ENCODE peak calls at places on chromosome 11, in eight cellular contexts. L, U, N, C, E, A, X and G are unnamed samples.

GRCh38 chr11:105111145-105111944 is 28.2 kb downstream of the CARD18 start:
- DNase-seq in L (no peak), U (no peak), N (no peak), C (no peak), E (no peak), A (no peak), X (no peak), G (no peak)

GRCh38 chr11:130452941-130453340 is 4.5 kb downstream of the ADAMTS15 start:
- DNase-seq in L (no peak), U (no peak), N (no peak), C (no peak), E (no peak), A (no peak), X (no peak), G (no peak)

GRCh38 chr11:76659672-76660532 is 10.6 kb downstream of the LRRC32 start:
- DNase-seq in L (no peak), U (no peak), N (no peak), C (no peak), E (no peak), A (no peak), X (no peak), G (no peak)

GRCh38 chr11:118088531-118088930 is 1.8 kb upstream of the SMIM35 start:
- DNase-seq in L (peak; percentile 26), U (peak; percentile 56), N (no peak), C (no peak), E (no peak), A (peak; percentile 45), X (no peak), G (no peak)

GRCh38 chr11:115912484-115912945 is 408.3 kb upstream of the CADM1 start:
- DNase-seq in L (peak; percentile 7), U (no peak), N (no peak), C (peak; percentile 82), E (peak; percentile 46), A (peak; percentile 37), X (no peak), G (peak; percentile 58)

GRCh38 chr11:61362542-61362875 is 335 bp downstream of the TMEM138 start:
- DNase-seq in L (peak; percentile 47), U (no peak), N (peak; percentile 48), C (peak; percentile 47), E (no peak), A (peak; percentile 39), X (no peak), G (no peak)

GRCh38 chr11:112837162-112837826 is 123.9 kb upstream of the NCAM1 start:
- DNase-seq in L (no peak), U (peak; percentile 59), N (peak; percentile 7), C (no peak), E (no peak), A (peak; percentile 10), X (no peak), G (no peak)

GRCh38 chr11:86620796-86621575 is 51.4 kb downstream of the ME3 start:
- DNase-seq in L (peak; percentile 90), U (no peak), N (no peak), C (no peak), E (no peak), A (peak; percentile 15), X (peak; percentile 70), G (no peak)

GRCh38 chr11:125890447-125891100 is 3.1 kb downstream of the HYLS1 start:
- DNase-seq in L (no peak), U (no peak), N (no peak), C (no peak), E (no peak), A (no peak), X (no peak), G (no peak)

GRCh38 chr11:102812188-102812587 is 14.2 kb upstream of the MMP1 start:
- DNase-seq in L (no peak), U (no peak), N (no peak), C (no peak), E (no peak), A (no peak), X (no peak), G (no peak)

GRCh38 chr11:102807921-102808320 is 10.0 kb upstream of the MMP1 start:
- DNase-seq in L (peak; percentile 32), U (peak; percentile 43), N (peak; percentile 75), C (peak; percentile 5), E (peak; percentile 77), A (no peak), X (no peak), G (no peak)

GRCh38 chr11:102813484-102813883 is 15.5 kb upstream of the MMP1 start:
- DNase-seq in L (no peak), U (no peak), N (no peak), C (no peak), E (no peak), A (no peak), X (no peak), G (no peak)

GRCh38 chr11:102806296-102806695 is 8.3 kb upstream of the MMP1 start:
- DNase-seq in L (peak; percentile 9), U (no peak), N (no peak), C (no peak), E (no peak), A (no peak), X (no peak), G (no peak)

GRCh38 chr11:102810943-102811528 is 13.1 kb upstream of the MMP1 start:
- DNase-seq in L (peak; percentile 27), U (no peak), N (peak; percentile 12), C (no peak), E (peak; percentile 31), A (no peak), X (no peak), G (no peak)
- TF ChIP-seq CTCF in L (peak; percentile 73), U (peak; percentile 48), N (peak; percentile 43), C (peak; percentile 64), E (peak; percentile 54), A (peak; percentile 13), X (peak; percentile 68), G (peak; percentile 42)

GRCh38 chr11:121467965-121468364 is 15.2 kb upstream of the SORL1-AS1 start:
- DNase-seq in L (no peak), U (no peak), N (no peak), C (no peak), E (no peak), A (no peak), X (no peak), G (peak; percentile 75)

GRCh38 chr11:121466063-121466794 is 13.5 kb upstream of the SORL1-AS1 start:
- DNase-seq in L (peak; percentile 93), U (peak; percentile 92), N (peak; percentile 89), C (peak; percentile 45), E (peak; percentile 56), A (peak; percentile 91), X (peak; percentile 84), G (peak; percentile 52)

GRCh38 chr11:121464352-121464946 is 11.7 kb upstream of the SORL1-AS1 start:
- DNase-seq in L (peak; percentile 88), U (no peak), N (peak; percentile 49), C (peak; percentile 66), E (no peak), A (peak; percentile 63), X (peak; percentile 83), G (peak; percentile 85)

GRCh38 chr11:121463689-121464335 is 11.0 kb upstream of the SORL1-AS1 start:
- DNase-seq in L (no peak), U (no peak), N (no peak), C (no peak), E (no peak), A (no peak), X (no peak), G (no peak)

GRCh38 chr11:121465709-121466062 is 12.9 kb upstream of the SORL1-AS1 start:
- DNase-seq in L (no peak), U (no peak), N (no peak), C (no peak), E (no peak), A (no peak), X (no peak), G (no peak)
- H3K4me3 ChIP-seq in L (no peak overlapping the region), U (no peak overlapping the region), N (no peak overlapping the region), C (peak overlapping the region; percentile 53), E (no peak overlapping the region), A (no peak overlapping the region), X (no peak overlapping the region), G (peak overlapping the region; percentile 19)

DNA sequence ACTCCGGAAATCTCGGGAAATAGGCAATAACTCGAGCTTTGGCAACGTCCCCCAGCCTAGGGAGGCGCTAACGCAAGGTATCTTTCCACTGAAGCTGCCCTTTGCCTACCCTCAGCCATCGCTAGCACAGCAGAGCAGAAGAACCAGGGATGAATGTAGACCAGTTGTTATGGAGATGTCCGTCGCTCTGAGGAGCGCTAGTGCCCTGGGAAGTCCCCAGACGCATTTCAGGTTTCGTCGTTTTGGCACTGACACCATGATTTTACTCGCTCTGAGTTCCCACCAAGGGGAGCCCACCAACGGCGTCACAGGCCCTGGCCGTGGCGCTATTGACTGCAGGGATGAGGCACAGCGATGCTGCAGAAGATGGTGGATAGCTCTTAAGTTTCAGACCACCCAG is 22.7 kb upstream of the BDNF start:
- DNase-seq in L (peak; percentile 26), U (no peak), N (no peak), C (no peak), E (peak; percentile 55), A (no peak), X (no peak), G (no peak)
- TF ChIP-seq CTCF in L (no peak), U (no peak), N (no peak), C (no peak), E (peak; percentile 22), A (no peak), X (peak; percentile 12), G (no peak)

GRCh38 chr11:706439-706956 is 467 bp downstream of the EPS8L2 start:
- DNase-seq in L (peak; percentile 34), U (peak; percentile 52), N (peak; percentile 61), C (no peak), E (no peak), A (peak; percentile 54), X (no peak), G (no peak)

GRCh38 chr11:704189-704798 is 1.7 kb upstream of the EPS8L2 start:
- DNase-seq in L (no peak), U (no peak), N (no peak), C (no peak), E (no peak), A (no peak), X (no peak), G (no peak)

GRCh38 chr11:704799-705645 is 1.0 kb upstream of the EPS8L2 start:
- DNase-seq in L (no peak), U (peak; percentile 91), N (peak; percentile 79), C (no peak), E (no peak), A (peak; percentile 94), X (no peak), G (no peak)

GRCh38 chr11:706957-707816 is 1.2 kb downstream of the EPS8L2 start:
- DNase-seq in L (peak; percentile 24), U (peak; percentile 56), N (peak; percentile 80), C (no peak), E (peak; percentile 32), A (peak; percentile 41), X (no peak), G (no peak)

DNA sequence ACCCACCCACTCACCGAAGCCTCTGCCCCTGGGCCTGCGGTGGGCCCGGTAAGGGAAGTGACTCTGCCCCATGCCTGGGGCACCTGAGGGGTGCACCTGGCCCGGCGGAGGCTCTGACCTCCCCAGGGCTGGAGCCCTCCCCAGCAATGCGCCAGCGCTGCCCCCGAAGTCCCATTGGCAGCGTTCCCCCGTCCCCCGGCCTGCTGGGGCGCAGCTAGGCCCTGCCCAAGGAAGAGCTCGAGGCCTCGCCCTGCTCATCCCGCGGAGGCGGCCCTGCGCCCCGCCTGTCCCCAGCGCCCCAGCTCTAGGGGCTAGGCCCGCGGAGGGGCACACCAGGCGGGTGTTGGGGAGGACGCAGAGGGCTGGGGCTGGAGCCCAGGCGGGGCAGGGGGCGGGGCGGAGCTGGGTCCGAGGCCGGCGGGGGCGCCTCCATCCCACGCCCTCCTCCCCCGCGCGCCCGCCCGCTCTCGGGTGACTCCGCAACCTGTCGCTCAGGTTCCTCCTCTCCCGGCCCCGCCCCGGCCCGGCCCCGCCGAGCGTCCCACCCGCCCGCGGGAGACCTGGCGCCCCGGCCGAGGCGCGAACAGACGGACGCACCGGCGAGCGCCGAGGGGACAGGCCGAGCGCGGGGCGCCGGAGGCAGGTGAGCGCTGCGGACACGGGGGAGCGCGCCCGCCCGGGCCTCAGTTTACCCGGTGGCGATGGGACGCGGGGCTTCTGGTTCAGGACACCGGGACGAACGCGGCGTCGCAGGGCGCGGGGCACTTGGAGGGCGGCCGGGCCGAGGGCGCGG is at the start of gene EPS8L2:
- DNase-seq in L (no peak), U (peak; percentile 80), N (peak; percentile 56), C (no peak), E (peak; percentile 50), A (peak; percentile 68), X (no peak), G (no peak)
- H3K4me3 ChIP-seq in L (peak within 1 kb of the TSS; percentile 67), U (peak within 1 kb of the TSS; percentile 60), N (peak within 1 kb of the TSS; percentile 97), C (no peak within 1 kb of the TSS), E (peak within 1 kb of the TSS; percentile 48), A (peak within 1 kb of the TSS; percentile 45), X (peak within 1 kb of the TSS; percentile 63), G (peak within 1 kb of the TSS; percentile 56)